ENCODE peak calls at places on chromosome 15, in four cellular contexts. A is SIG-M5, S is upper lobe of right lung, M is NCI-H1417. L is an unnamed sample.

GRCh38 chr15:29043731-29044485 is 158.1 kb downstream of the APBA2 start:
- DNase-seq in A (no peak), M (peak; percentile 67), S (no peak), L (no peak)

GRCh38 chr15:26869628-26870027 is 2.8 kb downstream of the GABRA5 start:
- DNase-seq in S (no peak), M (no peak), A (no peak), L (no peak)

GRCh38 chr15:62352817-62353216 is 187.7 kb upstream of the C2CD4B start:
- DNase-seq in S (no peak), A (no peak), M (no peak), L (no peak)

GRCh38 chr15:61685513-61685912 is 374.7 kb downstream of the VPS13C start:
- DNase-seq in M (no peak), A (no peak), S (no peak), L (no peak)

GRCh38 chr15:64930019-64930652 is 18.4 kb downstream of the ANKDD1A start:
- DNase-seq in M (no peak), S (no peak), A (no peak), L (no peak)

GRCh38 chr15:63915888-63916731 is 82.4 kb upstream of the HERC1 start:
- DNase-seq in A (no peak), M (peak; percentile 38), S (no peak), L (no peak)

GRCh38 chr15:54564142-54564541 is 585.9 kb downstream of the UNC13C start:
- DNase-seq in A (no peak), S (no peak), M (no peak), L (no peak)

GRCh38 chr15:101050647-101051290 is 131.6 kb downstream of the LRRK1 start:
- DNase-seq in S (peak; percentile 34), A (no peak), M (no peak), L (no peak)

GRCh38 chr15:99158626-99159412 is 53.9 kb downstream of the SYNM start:
- DNase-seq in S (no peak), M (no peak), A (no peak), L (no peak)

GRCh38 chr15:49066374-49066773 is 20.1 kb upstream of the SECISBP2L start:
- DNase-seq in A (no peak), M (no peak), S (no peak), L (no peak)

GRCh38 chr15:25737218-25737643 is 125.9 kb downstream of the ATP10A start:
- DNase-seq in M (no peak), S (no peak), A (no peak), L (peak; percentile 87)

GRCh38 chr15:70127288-70127746 is 29.6 kb upstream of the TLE3 start:
- DNase-seq in A (no peak), M (no peak), S (no peak), L (no peak)

GRCh38 chr15:80201256-80202015 is 48.6 kb downstream of the FAH start:
- DNase-seq in M (no peak), A (no peak), S (no peak), L (no peak)

GRCh38 chr15:78368115-78368514 is 28.0 kb downstream of the CRABP1 start:
- DNase-seq in M (no peak), A (no peak), S (no peak), L (no peak)

GRCh38 chr15:72238586-72238985 is 7.6 kb upstream of the PKM start:
- DNase-seq in M (no peak), A (no peak), S (no peak), L (no peak)

GRCh38 chr15:99248000-99248727 is 1.2 kb downstream of the TTC23 start:
- DNase-seq in A (no peak), S (no peak), M (no peak), L (no peak)

GRCh38 chr15:52698514-52698913 is 19.3 kb upstream of the ATOSA start:
- DNase-seq in M (no peak), S (no peak), A (no peak), L (no peak)